ENCODE peak calls at places on chromosomes 6 and 20, in seven cellular contexts. K is IMR-90, L is H9, C is mesenchymal stem cell, J is H1, H is neuronal stem cell, I is trophoblast cell. M is an unnamed sample.

GRCh38 chr6:126824815-126825214 is 293.7 kb upstream of the RSPO3 start:
- DNase-seq in L (no peak), J (no peak), C (no peak), I (no peak), H (no peak), K (no peak), M (no peak)

GRCh38 chr6:141957271-141957670 is 175.5 kb upstream of the GJE1 start:
- DNase-seq in I (peak; percentile 55), K (no peak), C (no peak), J (no peak), L (no peak), H (no peak), M (no peak)

GRCh38 chr6:132964101-132964867 is 149.9 kb downstream of the RPS12 start:
- DNase-seq in I (no peak), L (no peak), H (no peak), J (no peak), K (peak; percentile 87), C (peak; percentile 58), M (no peak)

GRCh38 chr6:155224031-155224451 is 39.8 kb upstream of the CLDN20 start:
- DNase-seq in J (no peak), C (peak; percentile 89), I (peak; percentile 59), L (no peak), K (peak; percentile 95), H (no peak), M (no peak)

GRCh38 chr6:47698342-47698787 is at the start of gene ADGRF4:
- DNase-seq in J (no peak), C (peak; percentile 88), L (no peak), H (no peak), I (peak; percentile 93), K (peak; percentile 58), M (no peak)

GRCh38 chr6:128244751-128245405 is 275.5 kb downstream of the PTPRK start:
- DNase-seq in C (no peak), H (no peak), J (no peak), L (no peak), K (peak; percentile 41), I (no peak), M (no peak)

GRCh38 chr6:154980273-154981070 is 14.6 kb upstream of the TIAM2 start:
- DNase-seq in I (no peak), L (no peak), K (no peak), J (no peak), C (no peak), H (no peak), M (no peak)

GRCh38 chr20:33279261-33279910 is 3.6 kb upstream of the BPIFB1 start:
- DNase-seq in H (no peak), J (no peak), K (no peak), I (no peak), L (no peak), C (no peak), M (no peak)

GRCh38 chr6:27312146-27312949 is at the start of gene POM121L2:
- DNase-seq in J (peak; percentile 90), C (peak; percentile 35), I (peak; percentile 80), K (peak; percentile 28), L (peak; percentile 89), H (no peak), M (peak; percentile 92)

GRCh38 chr6:149864578-149865535 is 698 bp upstream of the LRP11 start:
- DNase-seq in K (peak; percentile 77), C (peak; percentile 88), H (peak; percentile 39), I (peak; percentile 54), J (no peak), L (no peak), M (peak; percentile 73)

GRCh38 chr6:106611030-106611429 is 18.3 kb downstream of the RTN4IP1 start:
- DNase-seq in L (no peak), J (no peak), H (no peak), I (no peak), C (no peak), K (no peak), M (no peak)

GRCh38 chr6:149965191-149966020 is 1.7 kb downstream of the ULBP1 start:
- DNase-seq in C (peak; percentile 7), L (no peak), K (no peak), H (no peak), J (peak; percentile 67), I (no peak), M (peak; percentile 46)

GRCh38 chr20:39605361-39605760 is 643.2 kb downstream of the DHX35 start:
- DNase-seq in K (no peak), J (no peak), H (no peak), C (no peak), L (no peak), I (no peak), M (no peak)

GRCh38 chr6:133428299-133428698 is 187.1 kb downstream of the EYA4 start:
- DNase-seq in K (no peak), C (no peak), J (no peak), L (no peak), I (peak; percentile 83), H (no peak), M (no peak)

GRCh38 chr6:113762611-113763010 is 94.5 kb upstream of the MARCKS start:
- DNase-seq in H (no peak), I (no peak), L (no peak), C (no peak), J (no peak), K (no peak), M (no peak)

GRCh38 chr20:59192533-59192896 is 28.9 kb downstream of the ZNF831 start:
- DNase-seq in C (no peak), H (no peak), J (no peak), I (no peak), L (no peak), K (no peak), M (no peak)

GRCh38 chr6:75206338-75207210 is 721 bp upstream of the COL12A1 start:
- DNase-seq in C (peak; percentile 84), J (peak; percentile 66), L (no peak), I (no peak), H (peak; percentile 12), K (no peak), M (peak; percentile 33)

DNA sequence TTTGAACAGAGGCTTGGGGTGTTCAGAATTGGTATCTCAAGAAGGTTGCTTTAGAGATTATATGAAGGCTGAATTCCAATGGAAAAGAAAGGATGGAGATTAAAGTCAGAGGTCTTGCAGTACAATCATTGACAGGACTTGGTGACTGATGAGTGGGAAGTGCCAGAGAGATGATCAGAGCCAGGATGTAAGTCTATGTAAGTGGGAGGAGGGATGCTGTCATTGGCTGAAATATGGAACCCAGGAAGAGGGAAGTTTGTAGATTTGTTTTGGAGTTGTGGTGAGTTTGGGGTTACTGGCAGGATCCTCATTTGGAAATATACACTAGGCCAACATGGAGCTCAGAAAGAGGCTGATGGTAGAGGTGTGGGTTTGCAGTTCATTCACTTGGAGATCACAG is 23.9 kb upstream of the TNFAIP3 start:
- DNase-seq in K (no peak), L (no peak), I (no peak), J (no peak), H (no peak), C (no peak), M (no peak)
- H2BK5ac ChIP-seq in K (no peak overlapping the region), L (no peak overlapping the region), I (no peak overlapping the region), J (no peak overlapping the region), H (no peak overlapping the region), C (no peak overlapping the region), M (no peak overlapping the region)

DNA sequence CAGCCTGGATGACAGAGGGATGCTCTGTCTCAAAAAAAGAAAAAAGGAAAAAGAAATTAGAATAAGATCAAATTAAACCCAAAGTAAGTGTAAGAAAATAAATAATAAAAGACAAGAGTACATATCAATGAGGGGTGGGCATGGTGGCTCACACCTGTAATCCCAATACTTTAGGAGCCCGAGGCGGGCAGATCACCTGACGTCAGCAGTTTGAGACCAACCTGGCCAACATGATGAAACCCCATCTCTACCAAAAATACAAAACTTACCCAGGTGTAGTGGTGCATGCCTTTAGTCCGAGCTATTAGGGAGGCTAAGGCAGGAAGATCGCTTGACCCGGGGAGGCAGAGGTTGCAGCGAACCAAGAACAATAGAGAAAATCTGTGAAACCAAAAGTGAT is 14.9 kb upstream of the STAU1 start:
- DNase-seq in J (no peak), H (no peak), K (no peak), L (no peak), C (no peak), I (no peak), M (no peak)
- H2BK5ac ChIP-seq in J (no peak overlapping the region), H (no peak overlapping the region), K (no peak overlapping the region), L (no peak overlapping the region), C (no peak overlapping the region), I (no peak overlapping the region), M (no peak overlapping the region)

GRCh38 chr6:34273242-34273805 is 24.5 kb upstream of the SMIM29 start:
- DNase-seq in H (no peak), L (no peak), I (no peak), K (peak; percentile 26), C (peak; percentile 38), J (no peak), M (peak; percentile 72)
- H2BK5ac ChIP-seq in H (no peak overlapping the region), L (no peak overlapping the region), I (no peak overlapping the region), K (no peak overlapping the region), C (no peak overlapping the region), J (no peak overlapping the region), M (no peak overlapping the region)

GRCh38 chr20:22407237-22408193 is 176.9 kb downstream of the FOXA2 start:
- DNase-seq in L (no peak), H (no peak), C (no peak), J (no peak), K (no peak), I (no peak), M (no peak)

GRCh38 chr20:22411568-22412450 is 172.6 kb downstream of the FOXA2 start:
- DNase-seq in J (no peak), C (no peak), H (no peak), I (no peak), K (no peak), L (no peak), M (peak; percentile 82)

GRCh38 chr20:22410556-22411130 is 173.7 kb downstream of the FOXA2 start:
- DNase-seq in K (no peak), I (no peak), L (no peak), J (no peak), H (no peak), C (no peak), M (peak; percentile 62)

GRCh38 chr20:22404609-22405170 is 179.7 kb downstream of the FOXA2 start:
- DNase-seq in K (no peak), C (no peak), H (no peak), L (no peak), I (no peak), J (no peak), M (no peak)

GRCh38 chr20:22408521-22409402 is 175.6 kb downstream of the FOXA2 start:
- DNase-seq in I (no peak), H (no peak), C (no peak), K (no peak), L (no peak), J (no peak), M (no peak)
- H2BK5ac ChIP-seq in I (no peak overlapping the region), H (no peak overlapping the region), C (no peak overlapping the region), K (no peak overlapping the region), L (no peak overlapping the region), J (no peak overlapping the region), M (no peak overlapping the region)

DNA sequence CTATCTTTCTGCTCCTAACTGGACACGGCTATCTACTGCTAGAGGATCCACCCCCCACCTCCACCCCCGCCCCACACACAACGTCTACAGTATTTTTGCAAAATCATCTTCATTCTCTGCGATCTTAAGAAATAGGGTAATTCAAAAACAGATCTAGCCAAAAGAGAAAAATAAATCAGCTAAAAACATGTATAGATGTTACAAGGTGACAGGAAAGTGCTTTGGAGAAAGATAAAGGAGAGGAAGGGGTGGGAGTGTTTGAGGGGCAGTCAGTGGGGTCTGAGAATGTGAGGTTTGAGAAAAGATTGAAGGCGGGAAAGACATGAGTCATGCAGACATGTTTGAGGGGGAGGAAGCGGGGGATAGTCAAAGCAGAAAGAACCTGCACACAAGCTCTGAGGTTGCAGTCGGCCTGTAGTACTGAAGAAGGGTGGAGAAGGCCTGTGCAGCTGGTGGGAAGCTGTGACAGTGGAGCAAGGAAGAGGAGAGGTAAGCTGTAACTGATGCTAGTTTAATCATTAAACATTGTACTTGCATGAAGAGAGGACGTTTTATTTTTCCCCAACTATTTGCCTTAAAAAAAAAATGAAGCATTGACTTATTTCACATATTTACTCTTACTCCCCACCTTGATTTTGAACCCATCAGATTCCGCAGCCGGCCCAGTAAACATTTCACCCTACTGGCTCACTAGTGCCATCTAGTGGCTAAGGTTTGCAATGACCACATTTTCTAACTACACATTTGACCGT is 332.6 kb downstream of the ADGRB3 start:
- DNase-seq in L (peak; percentile 61), J (peak; percentile 74), H (peak; percentile 63), C (peak; percentile 56), K (peak; percentile 29), I (peak; percentile 55), M (peak; percentile 71)
- H2BK5ac ChIP-seq in L (no peak overlapping the region), J (no peak overlapping the region), H (no peak overlapping the region), C (no peak overlapping the region), K (no peak overlapping the region), I (no peak overlapping the region), M (no peak overlapping the region)

M was measured in mesendoderm.